ENCODE peak calls at places on chromosomes 16 and 17, in eight cellular contexts. P is cardiac muscle cell, F is HFF-Myc, Q is choroid plexus epithelial cell, Z is gastrocnemius medialis, Y is fibroblast of lung, J is A549, D is AG09309. R is an unnamed sample.

GRCh38 chr16:6104423-6104822 is 1006.8 kb upstream of the EEF2KMT start:
- DNase-seq in Z (no peak), D (no peak), P (no peak), Y (no peak), J (no peak), F (no peak), Q (no peak), R (no peak)

GRCh38 chr16:30996324-30996999 is 11.5 kb downstream of the HSD3B7 start:
- DNase-seq in P (no peak), F (no peak), Y (no peak), D (no peak), J (peak), Z (no peak), Q (no peak), R (no peak)

GRCh38 chr16:24348511-24349290 is 92.6 kb downstream of the CACNG3 start:
- DNase-seq in P (peak), Y (no peak), Z (no peak), Q (no peak), D (no peak), F (no peak), J (no peak), R (no peak)

GRCh38 chr17:40530988-40531971 is 29.9 kb upstream of the TNS4 start:
- DNase-seq in F (no peak), Y (no peak), Z (peak), Q (no peak), D (no peak), J (no peak), P (no peak), R (no peak)

GRCh38 chr16:76780556-76780955 is 410.4 kb upstream of the MON1B start:
- DNase-seq in Y (peak), F (no peak), Z (no peak), D (no peak), P (no peak), J (no peak), Q (peak), R (no peak)

GRCh38 chr16:11155284-11155806 is 100.7 kb downstream of the SOCS1 start:
- DNase-seq in Y (peak), D (peak), Z (no peak), P (no peak), F (no peak), J (no peak), Q (peak), R (no peak)

GRCh38 chr17:70905796-70906195 is 736.5 kb downstream of the KCNJ2 start:
- DNase-seq in P (no peak), D (peak), F (peak), Q (peak), Y (peak), Z (no peak), J (no peak), R (peak)

GRCh38 chr17:13420294-13421277 is 181.1 kb downstream of the HS3ST3A1 start:
- DNase-seq in P (no peak), F (no peak), D (peak), Q (peak), Z (no peak), Y (peak), J (no peak), R (no peak)

GRCh38 chr16:1308036-1308976 is 1.1 kb upstream of the UBE2I start:
- DNase-seq in Q (peak), D (no peak), Z (peak), P (no peak), Y (peak), F (no peak), J (peak), R (no peak)

GRCh38 chr17:78346605-78347250 is 13.1 kb downstream of the SOCS3 start:
- DNase-seq in J (no peak), D (no peak), F (no peak), Y (no peak), Q (no peak), Z (no peak), P (no peak), R (no peak)

GRCh38 chr16:84826558-84826941 is 6.8 kb downstream of the CRISPLD2 start:
- DNase-seq in F (no peak), Q (peak), D (no peak), Z (peak), Y (peak), J (no peak), P (peak), R (no peak)

GRCh38 chr16:5917436-5917835 is 819.8 kb upstream of the EEF2KMT start:
- DNase-seq in F (no peak), P (no peak), Y (no peak), Z (no peak), D (no peak), J (no peak), Q (no peak), R (no peak)

GRCh38 chr17:8574687-8575086 is 55.8 kb downstream of the MYH10 start:
- DNase-seq in P (no peak), Y (peak), D (no peak), J (no peak), Q (peak), Z (no peak), F (no peak), R (no peak)

GRCh38 chr17:82952019-82952418 is 112.2 kb upstream of the ZNF750 start:
- DNase-seq in D (no peak), Z (no peak), P (no peak), F (no peak), J (no peak), Q (no peak), Y (no peak), R (no peak)

GRCh38 chr17:72751746-72752145 is 340.7 kb downstream of the SLC39A11 start:
- DNase-seq in D (no peak), Q (no peak), F (no peak), Y (no peak), J (no peak), P (no peak), Z (no peak), R (no peak)

GRCh38 chr17:13581925-13582324 is 19.8 kb downstream of the HS3ST3A1 start:
- DNase-seq in Q (peak), F (no peak), Y (peak), D (no peak), P (no peak), Z (no peak), J (no peak), R (no peak)

GRCh38 chr16:66426112-66427035 is 721 bp upstream of the BEAN1 start:
- DNase-seq in J (no peak), F (no peak), D (no peak), Q (no peak), Z (no peak), Y (no peak), P (no peak), R (no peak)

GRCh38 chr17:177762-178161 is 3.7 kb downstream of the DOC2B start:
- DNase-seq in Y (no peak), Z (no peak), F (no peak), J (no peak), P (no peak), Q (no peak), D (no peak), R (no peak)

GRCh38 chr17:50396261-50397110 is 837 bp downstream of the LRRC59 start:
- DNase-seq in Q (peak), P (peak), Z (no peak), Y (peak), D (peak), F (no peak), J (peak), R (no peak)

GRCh38 chr16:11156401-11156800 is 99.6 kb downstream of the SOCS1 start:
- DNase-seq in P (no peak), Y (no peak), J (no peak), F (no peak), Q (no peak), D (no peak), Z (no peak), R (no peak)

GRCh38 chr16:56632160-56632847 is at the start of gene MT1M:
- DNase-seq in Q (no peak), Y (no peak), Z (peak), D (no peak), J (no peak), F (no peak), P (peak), R (no peak)

GRCh38 chr16:4529085-4530060 is 9.2 kb downstream of the CDIP1 start:
- DNase-seq in Y (peak), F (no peak), D (no peak), J (no peak), Z (no peak), P (peak), Q (peak), R (no peak)

GRCh38 chr16:19375561-19376158 is 42.0 kb upstream of the TMC5 start:
- DNase-seq in P (peak), Q (peak), J (peak), F (peak), Z (no peak), D (peak), Y (peak), R (no peak)

GRCh38 chr16:80530479-80530878 is 10.3 kb upstream of the DYNLRB2 start:
- DNase-seq in Q (no peak), P (no peak), J (no peak), D (no peak), Y (no peak), Z (no peak), F (no peak), R (no peak)

GRCh38 chr16:80526418-80527061 is 14.3 kb upstream of the DYNLRB2 start:
- DNase-seq in Q (peak), J (no peak), F (peak), Z (no peak), D (peak), P (peak), Y (peak), R (no peak)

GRCh38 chr16:80525420-80525819 is 15.4 kb upstream of the DYNLRB2 start:
- DNase-seq in J (no peak), P (no peak), D (no peak), Q (no peak), F (no peak), Y (no peak), Z (no peak), R (no peak)

DNA sequence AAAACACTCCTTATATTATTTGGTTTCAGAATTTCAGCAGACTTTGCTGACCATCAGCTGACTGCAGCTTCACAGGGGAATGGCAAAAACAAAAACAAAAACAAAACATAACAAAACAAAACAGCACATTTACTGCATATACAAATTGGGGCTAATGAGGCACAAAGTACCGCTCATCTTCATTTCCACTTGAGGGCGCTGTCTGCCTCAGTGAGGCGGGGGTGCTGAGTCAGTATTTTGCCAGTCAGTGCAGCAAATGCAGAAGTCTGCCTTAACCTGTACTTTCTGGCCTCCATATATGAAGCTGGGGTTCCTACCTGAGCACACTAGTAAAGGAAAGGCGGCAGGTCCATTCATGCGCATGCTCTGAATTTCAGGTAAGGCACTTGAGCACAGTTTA is 13.5 kb upstream of the DYNLRB2 start:
- DNase-seq in J (no peak), F (no peak), Z (no peak), P (peak), Q (peak), D (no peak), Y (peak), R (no peak)
- TF ChIP-seq CTCF in J (peak), F (peak), Z (no peak), P (peak), Q (peak), D (peak), Y (peak), R (peak)

GRCh38 chr16:3173892-3174617 is 13.9 kb upstream of the OR1F1 start:
- DNase-seq in D (no peak), Y (no peak), Q (no peak), F (no peak), P (peak), Z (no peak), J (peak), R (no peak)

GRCh38 chr16:3168706-3169105 is 19.3 kb upstream of the OR1F1 start:
- DNase-seq in J (no peak), F (no peak), Y (no peak), P (no peak), D (no peak), Q (no peak), Z (no peak), R (no peak)

GRCh38 chr16:3171855-3172593 is 16.0 kb upstream of the OR1F1 start:
- DNase-seq in F (no peak), D (no peak), Q (peak), P (no peak), J (peak), Y (no peak), Z (no peak), R (no peak)

GRCh38 chr16:3170440-3171180 is 17.4 kb upstream of the OR1F1 start:
- DNase-seq in P (peak), J (no peak), Y (no peak), F (no peak), Q (no peak), D (no peak), Z (no peak), R (no peak)

DNA sequence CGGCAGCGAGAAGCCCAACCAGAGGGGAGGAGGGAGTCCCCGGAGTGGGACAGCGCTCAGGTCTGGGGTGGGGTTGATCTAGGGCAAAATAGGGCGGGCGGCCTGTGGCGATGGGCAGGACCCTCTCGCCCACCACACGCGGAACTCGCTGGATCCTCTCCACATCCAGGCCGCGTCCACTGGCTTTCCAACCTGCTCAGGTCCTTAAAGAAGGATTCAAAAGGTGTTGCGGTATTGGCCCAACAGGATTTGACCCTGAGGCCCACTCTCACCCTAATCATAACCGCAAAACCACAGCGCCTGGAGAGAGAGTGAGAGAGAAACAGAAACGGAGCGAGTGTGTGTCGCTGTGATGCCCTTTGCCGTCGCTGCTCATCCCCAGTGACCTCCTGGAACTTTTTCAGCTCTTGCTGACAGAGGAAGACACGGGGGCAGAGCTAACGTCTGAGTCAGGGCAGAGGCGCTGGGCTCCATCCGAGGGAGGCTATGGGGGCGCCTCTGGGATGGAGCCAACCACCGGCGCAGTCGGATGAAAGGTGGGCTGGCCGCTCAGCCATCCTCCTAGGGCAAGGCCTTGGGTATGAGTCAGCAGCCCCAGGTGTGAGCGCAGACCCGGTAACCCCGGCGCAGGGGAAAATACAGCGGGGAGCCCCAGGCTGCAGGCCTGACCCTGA is 16.7 kb upstream of the OR1F1 start:
- DNase-seq in P (no peak), J (no peak), Y (no peak), Q (no peak), D (no peak), Z (no peak), F (no peak), R (no peak)
- H3K4me3 ChIP-seq in P (no peak), J (no peak), Y (no peak), Q (no peak), D (no peak), Z (no peak), F (no peak), R (peak)

DNA sequence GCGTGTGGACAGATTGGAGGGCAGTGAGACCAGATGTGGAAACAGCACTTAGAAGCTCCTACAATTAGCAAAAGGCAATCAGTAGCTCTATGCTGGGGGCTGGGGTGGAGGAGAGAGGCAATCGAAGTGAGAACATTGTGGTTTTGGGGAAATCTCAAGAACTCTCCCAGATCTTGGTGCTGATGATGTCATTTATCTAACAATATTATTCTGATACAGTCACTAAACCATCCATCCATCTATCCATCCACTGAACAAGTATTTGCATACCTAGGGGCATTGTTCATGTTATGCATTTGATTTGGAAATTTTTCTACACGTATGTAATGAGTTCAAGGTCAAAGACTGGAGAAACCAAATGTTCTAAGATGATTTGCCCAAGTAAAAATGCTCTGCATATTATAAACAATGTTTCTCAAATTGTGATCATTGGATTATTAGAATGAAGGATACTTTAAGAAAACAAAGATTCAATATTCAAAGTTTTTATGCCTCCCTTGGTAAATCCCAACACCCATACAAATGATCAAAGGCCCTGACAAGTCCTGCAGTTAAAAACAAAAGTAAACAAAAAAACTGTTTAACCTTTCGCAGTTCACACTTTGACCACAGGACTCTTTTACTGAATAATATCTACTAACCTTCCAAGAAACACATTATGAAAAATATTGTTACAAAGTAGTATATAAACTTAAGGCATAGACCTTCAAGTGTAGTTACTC is 365.7 kb upstream of the ZFHX3 start:
- DNase-seq in Z (no peak), J (no peak), P (no peak), Y (no peak), F (no peak), D (no peak), Q (no peak), R (no peak)
- TF ChIP-seq CTCF in Z (no peak), J (no peak), P (no peak), Y (no peak), F (no peak), D (no peak), Q (no peak), R (no peak)

DNA sequence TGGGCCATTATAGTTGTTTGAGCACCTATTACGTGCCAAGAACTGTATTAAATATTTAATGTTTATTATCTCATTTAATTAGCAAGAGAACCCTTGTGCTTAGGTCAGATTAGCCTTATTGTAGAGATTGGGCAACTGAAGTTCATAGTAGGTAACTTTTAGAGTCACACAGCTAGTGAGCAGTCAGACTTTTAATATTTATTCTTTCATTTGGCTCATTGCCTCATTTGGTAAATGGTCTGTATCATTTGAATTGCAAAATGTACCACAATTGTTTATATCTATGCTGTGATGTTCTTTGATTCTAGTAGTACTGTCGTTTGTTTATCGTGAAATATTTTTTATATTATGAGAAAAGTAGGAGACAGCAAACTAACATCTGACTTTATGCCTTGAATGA is 7.6 kb downstream of the CLTC start:
- DNase-seq in Y (peak), Z (no peak), Q (no peak), F (no peak), D (no peak), J (no peak), P (no peak), R (no peak)
- H3K4me3 ChIP-seq in Y (no peak), Z (no peak), Q (no peak), F (no peak), D (no peak), J (no peak), P (no peak), R (no peak)

DNA sequence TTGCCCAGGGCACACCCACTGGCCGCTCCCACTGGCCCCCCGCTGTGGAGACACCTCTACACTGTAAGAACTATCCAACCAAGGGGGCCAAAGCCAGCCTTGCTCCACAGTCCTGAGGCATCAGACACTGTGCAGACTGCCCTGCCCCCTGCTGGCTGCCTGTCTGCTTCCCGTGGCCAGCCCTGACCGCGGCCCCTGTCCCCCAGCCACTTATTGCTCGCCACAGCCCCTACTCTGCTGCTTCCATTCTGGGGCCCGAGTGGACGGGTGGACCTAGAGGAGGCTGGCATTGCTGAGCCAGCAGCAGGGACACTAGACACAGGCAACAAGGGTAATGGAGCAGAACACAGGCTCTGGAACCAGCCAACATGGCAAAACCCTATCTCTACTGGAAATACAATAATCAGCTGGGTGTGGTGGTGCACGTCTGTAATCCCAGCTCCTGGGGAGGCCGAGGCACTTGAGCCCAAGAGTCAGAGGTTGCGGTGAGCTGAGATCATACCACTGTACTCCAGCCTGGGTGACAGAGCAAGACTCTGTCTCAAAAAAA is 19.7 kb upstream of the LRRC37A3 start:
- DNase-seq in Y (no peak), J (peak), F (no peak), Q (peak), P (peak), Z (no peak), D (no peak), R (no peak)
- TF ChIP-seq CTCF in Y (peak), J (peak), F (peak), Q (peak), P (peak), Z (peak), D (peak), R (peak)

R was measured in epithelial cell of proximal tubule.